ENCODE peak calls at places on chromosomes 4 and X, in five cellular contexts. K, M, E, V and Y are unnamed samples.

GRCh38 chr4:118400362-118400761 is 47.6 kb upstream of the PRSS12 start:
- DNase-seq in E (peak), M (no peak), V (no peak), K (no peak), Y (no peak)

GRCh38 chrX:139200793-139201192 is 329.7 kb upstream of the F9 start:
- DNase-seq in V (no peak), M (no peak), E (peak), K (no peak), Y (no peak)

GRCh38 chr4:83890816-83891215 is 354.9 kb downstream of the GPAT3 start:
- DNase-seq in V (no peak), K (no peak), M (no peak), E (no peak), Y (no peak)

GRCh38 chr4:20253799-20254409 is 2.2 kb downstream of the SLIT2 start:
- DNase-seq in M (peak), V (peak), K (peak), E (peak), Y (no peak)

GRCh38 chr4:186669159-186669720 is 54.4 kb downstream of the FAT1 start:
- DNase-seq in K (no peak), M (no peak), E (peak), V (no peak), Y (no peak)

GRCh38 chrX:152157042-152157441 is 18.7 kb upstream of the MAGEA10 start:
- DNase-seq in V (no peak), K (no peak), M (no peak), E (no peak), Y (no peak)

GRCh38 chrX:110699109-110699508 is 96.5 kb downstream of the CHRDL1 start:
- DNase-seq in E (no peak), V (no peak), K (no peak), M (no peak), Y (no peak)

GRCh38 chrX:132480581-132481203 is 8.1 kb downstream of the MBNL3 start:
- DNase-seq in K (no peak), E (peak), M (peak), V (peak), Y (no peak)

GRCh38 chrX:149707147-149707901 is 4.5 kb upstream of the MAGEA11 start:
- DNase-seq in E (no peak), K (no peak), V (no peak), M (no peak), Y (no peak)

GRCh38 chrX:133921764-133922389 is 63.5 kb downstream of the GPC3 start:
- DNase-seq in M (peak), V (peak), K (peak), E (peak), Y (no peak)

GRCh38 chr4:41160856-41161255 is 53.5 kb downstream of the APBB2 start:
- DNase-seq in M (no peak), E (peak), V (no peak), K (no peak), Y (no peak)

GRCh38 chr4:35538807-35539206 is 705.5 kb downstream of the ARAP2 start:
- DNase-seq in E (no peak), K (no peak), M (no peak), V (no peak), Y (no peak)

GRCh38 chr4:151744614-151745013 is 16.2 kb downstream of the GATB start:
- DNase-seq in M (no peak), K (no peak), E (peak), V (no peak), Y (no peak)

GRCh38 chrX:129125515-129125914 is 397.8 kb downstream of the SMARCA1 start:
- DNase-seq in K (no peak), E (no peak), M (no peak), V (no peak), Y (no peak)

GRCh38 chr4:1302159-1302558 is 12.5 kb downstream of the MAEA start:
- DNase-seq in M (no peak), K (no peak), V (no peak), E (no peak), Y (no peak)

GRCh38 chr4:73718375-73719373 is 21.7 kb upstream of the CXCL8 start:
- DNase-seq in V (no peak), K (no peak), E (no peak), M (peak), Y (peak)

GRCh38 chr4:102451266-102451665 is 49.9 kb upstream of the NFKB1 start:
- DNase-seq in K (no peak), M (no peak), V (no peak), E (no peak), Y (no peak)

GRCh38 chr4:89312066-89312465 is 4.5 kb upstream of the GPRIN3 start:
- DNase-seq in M (no peak), E (no peak), V (no peak), K (no peak), Y (no peak)

GRCh38 chr4:15006416-15007024 is 4.2 kb downstream of the CPEB2 start:
- DNase-seq in K (no peak), M (peak), E (peak), V (no peak), Y (no peak)

GRCh38 chr4:76679691-76680090 is 218.3 kb downstream of the SOWAHB start:
- DNase-seq in E (no peak), M (no peak), K (no peak), V (no peak), Y (no peak)

GRCh38 chrX:68989865-68990606 is 161.2 kb downstream of the EFNB1 start:
- DNase-seq in M (no peak), E (peak), V (peak), K (peak), Y (no peak)

GRCh38 chr4:121696140-121696640 is 590 bp downstream of the ANXA5 start:
- DNase-seq in K (peak), M (peak), E (peak), V (peak), Y (peak)

GRCh38 chr4:122224348-122224747 is 72.2 kb downstream of the BLTP1 start:
- DNase-seq in E (peak), V (no peak), K (no peak), M (no peak), Y (no peak)

GRCh38 chr4:74054483-74055032 is 16.1 kb upstream of the CXCL3 start:
- DNase-seq in K (no peak), V (no peak), M (no peak), E (no peak), Y (no peak)

GRCh38 chrX:10325606-10326005 is 168.8 kb downstream of the CLCN4 start:
- DNase-seq in M (no peak), K (no peak), E (peak), V (no peak), Y (no peak)

GRCh38 chr4:159549092-159549491 is 446.2 kb downstream of the RAPGEF2 start:
- DNase-seq in M (no peak), K (no peak), E (peak), V (no peak), Y (no peak)

GRCh38 chr4:126144838-126145237 is 830.1 kb downstream of the FAT4 start:
- DNase-seq in M (no peak), K (no peak), E (peak), V (no peak), Y (no peak)

GRCh38 chr4:185578284-185578683 is 43.0 kb upstream of the PDLIM3 start:
- DNase-seq in V (no peak), K (no peak), E (no peak), M (no peak), Y (no peak)
- TF ChIP-seq CTCF in V (no peak), K (no peak), E (no peak), M (no peak), Y (no peak)

DNA sequence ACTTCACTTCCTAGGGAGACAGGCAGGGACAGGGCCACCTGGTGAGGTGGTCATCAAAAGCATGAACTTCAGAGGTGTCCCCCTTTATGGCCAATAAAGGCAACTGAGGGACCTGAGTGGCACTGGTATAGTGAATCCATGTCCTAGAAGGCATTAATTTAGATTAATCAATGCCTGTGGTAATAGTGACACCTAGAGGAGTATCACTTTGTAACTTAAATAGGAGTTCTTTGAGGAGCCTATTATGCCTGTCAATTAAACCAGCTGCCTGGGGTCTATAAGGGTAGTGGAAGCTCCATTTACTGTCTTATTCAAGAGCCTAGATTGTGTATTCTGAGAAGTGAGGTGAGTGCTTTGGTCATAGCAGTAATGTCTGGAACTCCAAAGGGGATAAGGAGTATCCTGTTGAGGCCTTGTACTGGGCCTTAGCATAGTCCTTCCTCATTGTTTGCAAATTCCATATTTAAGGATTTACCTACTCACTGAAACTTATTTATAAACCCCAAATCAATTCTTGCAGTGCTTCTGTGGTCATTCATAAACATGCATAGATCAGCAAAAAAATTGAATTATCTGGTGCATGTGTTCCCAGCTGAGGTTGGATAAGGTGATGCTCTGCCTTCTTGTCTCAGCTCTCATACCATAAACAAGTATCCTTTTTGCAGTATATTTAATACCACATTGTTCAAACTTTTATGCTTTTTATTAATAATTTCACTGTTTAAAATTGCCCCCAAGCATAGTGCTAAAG is 213.8 kb upstream of the RADX start:
- DNase-seq in V (no peak), K (no peak), E (no peak), M (no peak), Y (no peak)
- TF ChIP-seq CTCF in V (no peak), K (no peak), E (peak), M (no peak), Y (no peak)

GRCh38 chr4:182560358-182560757 is 317.2 kb downstream of the TENM3 start:
- DNase-seq in E (peak), M (no peak), K (no peak), V (no peak), Y (no peak)
- TF ChIP-seq CTCF in E (peak), M (no peak), K (no peak), V (no peak), Y (no peak)

GRCh38 chrX:14528629-14529287 is 578 bp upstream of the GLRA2 start:
- DNase-seq in V (peak), E (peak), K (peak), M (peak), Y (no peak)
- TF ChIP-seq CTCF in V (peak), E (peak), K (no peak), M (peak), Y (peak)

DNA sequence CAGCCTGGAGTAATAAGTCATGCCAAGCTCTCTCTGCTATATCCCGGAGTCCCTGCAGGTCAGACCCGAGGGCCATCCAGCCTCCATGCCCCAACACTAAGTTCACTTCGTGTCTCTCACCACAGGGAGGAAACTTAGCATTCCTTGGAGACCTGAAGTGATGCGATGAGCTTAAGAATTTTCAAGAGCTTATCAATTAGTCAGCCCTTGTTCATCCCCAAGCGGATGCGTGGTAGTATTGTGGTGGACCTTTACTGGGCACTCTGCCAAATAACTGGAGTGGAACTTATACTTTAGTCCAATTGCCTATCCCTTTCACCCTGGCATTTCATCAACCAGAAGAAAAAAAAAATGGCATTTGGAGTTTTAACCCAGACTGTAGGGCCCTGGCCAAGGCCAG is 137.2 kb downstream of the RELL1 start:
- DNase-seq in K (no peak), V (no peak), M (no peak), E (peak), Y (no peak)
- TF ChIP-seq CTCF in K (no peak), V (no peak), M (no peak), E (no peak), Y (no peak)

GRCh38 chr4:109315818-109316217 is 13.4 kb upstream of the COL25A1 start:
- DNase-seq in K (no peak), V (no peak), M (no peak), E (peak), Y (no peak)
- TF ChIP-seq CTCF in K (no peak), V (no peak), M (no peak), E (peak), Y (no peak)

DNA sequence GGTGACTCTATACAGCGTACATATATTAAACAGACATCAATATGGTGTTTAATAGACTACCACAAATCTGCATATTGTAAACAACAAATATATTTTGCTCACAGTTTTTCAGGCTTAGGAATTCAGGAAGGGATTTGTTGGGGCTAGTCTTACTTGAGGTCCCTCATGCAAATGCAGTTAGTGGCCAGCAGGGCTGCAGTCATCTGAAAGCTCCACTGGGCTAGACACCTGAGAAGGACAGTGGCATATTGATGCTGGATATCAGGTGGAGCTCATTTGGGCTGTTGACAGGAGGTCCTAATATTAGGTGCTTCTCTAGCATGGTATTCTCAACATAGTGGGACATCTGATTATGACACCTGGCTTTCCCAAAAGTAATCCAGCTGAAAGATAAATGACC is 493.8 kb upstream of the PABPC4L start:
- DNase-seq in K (no peak), E (no peak), M (no peak), V (no peak), Y (no peak)
- TF ChIP-seq CTCF in K (no peak), E (no peak), M (no peak), V (no peak), Y (no peak)